ENCODE peak calls at places on chromosomes 4 and X, in seven cellular contexts. J is psoas muscle, N is fibroblast of mammary gland, X is mesendoderm, Q is anterior cingulate cortex, A is naive B cell, I is NCI-H774. C is an unnamed sample.

GRCh38 chr4:80226091-80226490 is 28.8 kb downstream of the PRDM8 start:
- DNase-seq in J (no peak), N (peak; percentile 50), X (no peak), Q (no peak), A (no peak), I (no peak), C (no peak)

GRCh38 chr4:3315566-3315965 is 22.7 kb downstream of the RGS12 start:
- DNase-seq in J (no peak), N (no peak), X (no peak), Q (no peak), A (no peak), I (no peak), C (no peak)

GRCh38 chr4:136864580-136865185 is 667.6 kb downstream of the PCDH18 start:
- DNase-seq in J (no peak), N (peak; percentile 79), X (peak; percentile 77), Q (no peak), A (no peak), I (peak; percentile 32), C (no peak)

GRCh38 chrX:39222361-39223113 is 421.3 kb downstream of the MID1IP1 start:
- DNase-seq in J (no peak), N (no peak), X (peak; percentile 29), Q (no peak), A (no peak), I (no peak), C (no peak)

GRCh38 chr4:119132306-119132705 is 3.3 kb upstream of the MYOZ2 start:
- DNase-seq in J (no peak), N (peak; percentile 95), X (no peak), Q (no peak), A (no peak), I (no peak), C (no peak)

GRCh38 chr4:168917150-168917779 is 92.8 kb downstream of the CBR4 start:
- DNase-seq in J (no peak), N (peak; percentile 71), X (peak; percentile 51), Q (no peak), A (no peak), I (no peak), C (no peak)

GRCh38 chrX:1502853-1503252 is 34.1 kb downstream of the P2RY8 start:
- DNase-seq in J (no peak), N (no peak), X (no peak), Q (no peak), A (no peak), I (no peak), C (no peak)

GRCh38 chrX:149074429-149074828 is 430.7 kb downstream of the IDS start:
- DNase-seq in J (peak; percentile 57), N (peak; percentile 75), X (peak; percentile 1), Q (no peak), A (no peak), I (peak; percentile 25), C (no peak)

GRCh38 chrX:130726661-130727060 is 176.3 kb downstream of the ENOX2 start:
- DNase-seq in J (no peak), N (peak; percentile 82), X (no peak), Q (no peak), A (no peak), I (no peak), C (no peak)

GRCh38 chr4:94342713-94343112 is at the start of gene HPGDS:
- DNase-seq in J (no peak), N (no peak), X (no peak), Q (no peak), A (no peak), I (no peak), C (no peak)

GRCh38 chr4:15295421-15296162 is 132.2 kb upstream of the C1QTNF7 start:
- DNase-seq in J (no peak), N (peak; percentile 40), X (peak; percentile 45), Q (no peak), A (no peak), I (no peak), C (no peak)

GRCh38 chr4:163663454-163664225 is 169.2 kb downstream of the TMA16 start:
- DNase-seq in J (no peak), N (peak; percentile 6), X (no peak), Q (no peak), A (peak; percentile 78), I (no peak), C (no peak)

GRCh38 chr4:129926936-129927335 is 831.0 kb downstream of the C4orf33 start:
- DNase-seq in J (no peak), N (peak; percentile 1), X (peak; percentile 10), Q (no peak), A (no peak), I (no peak), C (no peak)

C was measured in substantia nigra.